ENCODE peak calls at places on chromosomes 12 and 14, in four cellular contexts. G is heart left ventricle, T is psoas muscle, N is HCT116. P is an unnamed sample.

GRCh38 chr14:76759589-76759988 is 1.7 kb upstream of the VASH1 start:
- DNase-seq in G (no peak), T (no peak), N (no peak), P (no peak)

GRCh38 chr14:88225721-88226120 is 97.3 kb downstream of the KCNK10 start:
- DNase-seq in G (no peak), T (no peak), N (no peak), P (no peak)

GRCh38 chr12:12976366-12976765 is 23.7 kb downstream of the HEBP1 start:
- DNase-seq in G (no peak), T (no peak), N (no peak), P (no peak)

GRCh38 chr14:90523961-90524875 is 127.4 kb downstream of the CALM1 start:
- DNase-seq in G (no peak), T (no peak), N (no peak), P (no peak)

GRCh38 chr14:67735361-67735921 is 33.8 kb downstream of the RDH12 start:
- DNase-seq in G (no peak), T (no peak), N (no peak), P (no peak)

GRCh38 chr14:90454041-90455000 is 57.5 kb downstream of the CALM1 start:
- DNase-seq in G (peak; percentile 81), T (peak; percentile 65), N (peak; percentile 57), P (peak; percentile 85)

GRCh38 chr12:47228802-47229201 is 149.0 kb upstream of the AMIGO2 start:
- DNase-seq in G (no peak), T (no peak), N (no peak), P (no peak)

GRCh38 chr14:90677484-90678045 is 138.7 kb downstream of the TTC7B start:
- DNase-seq in G (no peak), T (no peak), N (no peak), P (no peak)

GRCh38 chr12:57840701-57841100 is 5.8 kb downstream of the CTDSP2 start:
- DNase-seq in G (no peak), T (no peak), N (no peak), P (no peak)

GRCh38 chr12:128693771-128694170 is 130.0 kb downstream of the SLC15A4 start:
- DNase-seq in G (no peak), T (no peak), N (no peak), P (no peak)

GRCh38 chr12:57759360-57759980 is 4.6 kb downstream of the MARCHF9 start:
- DNase-seq in G (no peak), T (no peak), N (no peak), P (peak; percentile 78)

GRCh38 chr12:75437564-75437963 is 43.0 kb upstream of the GLIPR1 start:
- DNase-seq in G (no peak), T (no peak), N (no peak), P (peak; percentile 55)

GRCh38 chr14:75013290-75013689 is 10.6 kb downstream of the EIF2B2 start:
- DNase-seq in G (no peak), T (no peak), N (no peak), P (no peak)

GRCh38 chr12:34404377-34405285 is 382.3 kb downstream of the ALG10 start:
- DNase-seq in G (peak; percentile 35), T (peak; percentile 13), N (no peak), P (no peak)

GRCh38 chr12:49537231-49537708 is 1.6 kb upstream of the KCNH3 start:
- DNase-seq in G (no peak), T (no peak), N (no peak), P (no peak)

GRCh38 chr12:57089259-57090245 is 638 bp downstream of the NAB2 start:
- DNase-seq in G (peak; percentile 88), T (peak; percentile 80), N (no peak), P (peak; percentile 78)

GRCh38 chr14:99683619-99684355 is at the start of gene CYP46A1:
- DNase-seq in G (peak; percentile 100), T (peak; percentile 100), N (peak; percentile 97), P (peak; percentile 100)

GRCh38 chr12:42474391-42474790 is 115.2 kb downstream of the PRICKLE1 start:
- DNase-seq in G (no peak), T (no peak), N (peak; percentile 68), P (no peak)

GRCh38 chr14:68927956-68928675 is 51.0 kb downstream of the ACTN1 start:
- DNase-seq in G (no peak), T (no peak), N (no peak), P (no peak)

GRCh38 chr14:69579476-69579875 is 4.8 kb upstream of the CCDC177 start:
- DNase-seq in G (no peak), T (no peak), N (no peak), P (no peak)

GRCh38 chr12:121093487-121093891 is 39.2 kb upstream of the P2RX7 start:
- DNase-seq in G (no peak), T (no peak), N (no peak), P (no peak)

DNA sequence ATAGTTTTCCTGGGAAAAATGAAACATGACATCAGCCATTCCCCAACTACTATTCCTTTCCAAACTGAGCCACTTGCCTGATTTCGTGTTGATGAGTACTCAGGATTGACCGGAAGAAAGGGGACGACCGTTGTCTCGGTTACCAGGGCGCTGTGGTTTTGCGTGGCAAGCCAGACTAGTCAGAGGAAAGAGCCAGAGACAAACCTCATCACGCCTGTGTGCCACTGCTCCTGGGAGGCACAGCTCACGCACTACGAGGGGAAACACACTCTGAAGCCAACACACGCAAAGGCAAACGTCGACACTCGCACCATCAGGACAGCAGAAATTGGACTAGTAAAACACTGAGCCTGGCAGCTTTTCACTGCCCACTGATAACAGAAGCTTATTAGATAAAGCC is 35.0 kb downstream of the GIT2 start:
- DNase-seq in G (peak; percentile 65), T (no peak), N (no peak), P (no peak)
- H3K27ac ChIP-seq in G (peak overlapping the region; percentile 51), T (no peak overlapping the region), N (no peak overlapping the region), P (no peak overlapping the region)

DNA sequence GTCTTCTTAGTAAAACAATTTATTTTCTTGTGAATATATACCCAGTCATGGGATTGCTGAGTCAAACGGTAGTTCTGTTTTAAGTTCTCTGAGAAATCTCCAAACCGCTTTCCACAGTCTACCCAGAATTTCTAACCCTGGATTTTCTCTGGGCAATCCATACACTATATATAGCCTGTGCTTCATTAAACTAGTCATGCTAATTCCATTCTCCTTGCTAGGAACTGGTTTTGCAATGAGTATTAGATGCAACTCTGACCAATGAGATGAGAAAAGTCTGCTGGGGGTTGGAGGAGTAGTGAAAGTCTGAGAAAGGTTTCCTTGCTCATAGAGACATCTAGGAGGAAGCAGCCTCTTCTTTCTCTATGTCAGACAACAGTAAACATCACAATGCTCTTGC is 196.1 kb upstream of the CDKN3 start:
- DNase-seq in G (no peak), T (no peak), N (no peak), P (no peak)
- H3K4me3 ChIP-seq in G (no peak overlapping the region), T (no peak overlapping the region), N (no peak overlapping the region), P (no peak overlapping the region)

GRCh38 chr12:132537049-132537448 is 47.1 kb downstream of the FBRSL1 start:
- DNase-seq in G (no peak), T (no peak), N (no peak), P (no peak)

GRCh38 chr12:132535046-132535445 is 45.1 kb downstream of the FBRSL1 start:
- DNase-seq in G (no peak), T (no peak), N (no peak), P (no peak)

GRCh38 chr12:132533584-132533958 is 43.6 kb downstream of the FBRSL1 start:
- DNase-seq in G (no peak), T (no peak), N (no peak), P (no peak)

GRCh38 chr12:132536102-132536876 is 46.3 kb downstream of the FBRSL1 start:
- DNase-seq in G (no peak), T (no peak), N (no peak), P (no peak)

DNA sequence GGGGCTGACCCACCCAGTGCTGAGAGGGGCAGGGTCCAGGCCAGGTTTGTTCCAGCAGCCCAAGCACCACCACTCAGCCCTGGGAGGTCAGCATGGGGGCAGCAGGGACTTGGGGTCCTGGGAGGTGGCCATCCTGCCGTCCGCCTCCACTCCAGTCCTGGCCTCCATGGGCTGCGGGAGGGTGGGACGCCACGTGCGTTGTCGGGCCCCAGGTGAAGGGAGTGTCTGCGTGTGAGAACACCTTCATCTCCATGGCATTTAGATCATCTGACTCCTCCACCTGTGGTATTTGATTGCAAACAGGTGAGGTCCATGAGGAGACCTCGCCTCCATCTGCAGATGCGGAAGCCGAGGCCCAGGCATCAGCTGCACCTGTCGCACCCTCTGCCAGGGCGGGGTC is 44.1 kb downstream of the FBRSL1 start:
- DNase-seq in G (no peak), T (no peak), N (no peak), P (no peak)
- H3K9me3 ChIP-seq in G (no peaks in the 10 kb centered on the region), T (no peaks in the 10 kb centered on the region), N (peaks cover 6% of the 10 kb centered on the region), P (peaks cover 8% of the 10 kb centered on the region)

GRCh38 chr12:104793280-104793679 is 164.8 kb downstream of the SLC41A2 start:
- DNase-seq in G (no peak), T (no peak), N (no peak), P (no peak)
- H3K27ac ChIP-seq in G (no peak overlapping the region), T (no peak overlapping the region), N (no peak overlapping the region), P (no peak overlapping the region)

P was measured in Karpas-422.